ENCODE peak calls at places on chromosomes 2 and 18, in four cellular contexts. One of them, this sample, is unnamed.
A peak's percentile ranks its signal among the peaks of the same experiment; 100 is the strongest.

GRCh38 chr2:74250189-74250631 is 51.8 kb downstream of the MTHFD2 start:
- DNase-seq in stimulated activated CD8-positive, alpha-beta memory T cell treated with anti-CD3 and anti-CD28 coated beads, Interleukin-7, amount 100 ng/mL, for 1 hour: peak; percentile 23
- DNase-seq in GM13976: peak; percentile 82
- DNase-seq in NCI-H460: peak; percentile 30
- DNase-seq in this sample: peak; percentile 17

GRCh38 chr18:62883937-62884735 is 168.8 kb downstream of the PHLPP1 start:
- DNase-seq in GM13976: no peak
- DNase-seq in stimulated activated CD8-positive, alpha-beta memory T cell treated with anti-CD3 and anti-CD28 coated beads, Interleukin-7, amount 100 ng/mL, for 1 hour: no peak
- DNase-seq in NCI-H460: no peak
- DNase-seq in this sample: no peak

GRCh38 chr18:3060667-3061580 is 48.0 kb upstream of the LPIN2 start:
- DNase-seq in GM13976: peak; percentile 43
- DNase-seq in NCI-H460: no peak
- DNase-seq in stimulated activated CD8-positive, alpha-beta memory T cell treated with anti-CD3 and anti-CD28 coated beads, Interleukin-7, amount 100 ng/mL, for 1 hour: no peak
- DNase-seq in this sample: no peak

GRCh38 chr18:79522451-79523220 is 126.9 kb downstream of the NFATC1 start:
- DNase-seq in NCI-H460: no peak
- DNase-seq in stimulated activated CD8-positive, alpha-beta memory T cell treated with anti-CD3 and anti-CD28 coated beads, Interleukin-7, amount 100 ng/mL, for 1 hour: no peak
- DNase-seq in GM13976: no peak
- DNase-seq in this sample: no peak

GRCh38 chr18:57084331-57085298 is 62.3 kb upstream of the BOD1L2 start:
- DNase-seq in stimulated activated CD8-positive, alpha-beta memory T cell treated with anti-CD3 and anti-CD28 coated beads, Interleukin-7, amount 100 ng/mL, for 1 hour: no peak
- DNase-seq in GM13976: peak; percentile 52
- DNase-seq in NCI-H460: no peak
- DNase-seq in this sample: no peak

GRCh38 chr2:26203906-26204305 is 31.0 kb downstream of the GAREM2 start:
- DNase-seq in NCI-H460: no peak
- DNase-seq in GM13976: no peak
- DNase-seq in stimulated activated CD8-positive, alpha-beta memory T cell treated with anti-CD3 and anti-CD28 coated beads, Interleukin-7, amount 100 ng/mL, for 1 hour: no peak
- DNase-seq in this sample: no peak

GRCh38 chr2:74843371-74844298 is 9.7 kb downstream of the HK2 start:
- DNase-seq in NCI-H460: no peak
- DNase-seq in GM13976: peak; percentile 65
- DNase-seq in stimulated activated CD8-positive, alpha-beta memory T cell treated with anti-CD3 and anti-CD28 coated beads, Interleukin-7, amount 100 ng/mL, for 1 hour: no peak
- DNase-seq in this sample: no peak

GRCh38 chr18:50441518-50441917 is 66.7 kb downstream of the SKA1 start:
- DNase-seq in stimulated activated CD8-positive, alpha-beta memory T cell treated with anti-CD3 and anti-CD28 coated beads, Interleukin-7, amount 100 ng/mL, for 1 hour: no peak
- DNase-seq in GM13976: no peak
- DNase-seq in NCI-H460: no peak
- DNase-seq in this sample: no peak

GRCh38 chr2:151886235-151886634 is 58.0 kb upstream of the ARL5A start:
- DNase-seq in GM13976: no peak
- DNase-seq in NCI-H460: no peak
- DNase-seq in stimulated activated CD8-positive, alpha-beta memory T cell treated with anti-CD3 and anti-CD28 coated beads, Interleukin-7, amount 100 ng/mL, for 1 hour: no peak
- DNase-seq in this sample: no peak

GRCh38 chr2:236562434-236562833 is 7.2 kb upstream of the ACKR3 start:
- DNase-seq in NCI-H460: no peak
- DNase-seq in stimulated activated CD8-positive, alpha-beta memory T cell treated with anti-CD3 and anti-CD28 coated beads, Interleukin-7, amount 100 ng/mL, for 1 hour: no peak
- DNase-seq in GM13976: no peak
- DNase-seq in this sample: no peak

GRCh38 chr2:15584767-15585469 is 6.8 kb upstream of the DDX1 start:
- DNase-seq in NCI-H460: no peak
- DNase-seq in GM13976: no peak
- DNase-seq in stimulated activated CD8-positive, alpha-beta memory T cell treated with anti-CD3 and anti-CD28 coated beads, Interleukin-7, amount 100 ng/mL, for 1 hour: no peak
- DNase-seq in this sample: no peak

GRCh38 chr18:74950479-74950878 is 258.5 kb downstream of the PTGR3 start:
- DNase-seq in NCI-H460: no peak
- DNase-seq in GM13976: no peak
- DNase-seq in stimulated activated CD8-positive, alpha-beta memory T cell treated with anti-CD3 and anti-CD28 coated beads, Interleukin-7, amount 100 ng/mL, for 1 hour: no peak
- DNase-seq in this sample: peak; percentile 42

GRCh38 chr2:145170787-145171186 is 650.9 kb upstream of the ZEB2 start:
- DNase-seq in NCI-H460: no peak
- DNase-seq in GM13976: no peak
- DNase-seq in stimulated activated CD8-positive, alpha-beta memory T cell treated with anti-CD3 and anti-CD28 coated beads, Interleukin-7, amount 100 ng/mL, for 1 hour: no peak
- DNase-seq in this sample: no peak

GRCh38 chr18:74291771-74292540 is at the start of gene CYB5A:
- DNase-seq in stimulated activated CD8-positive, alpha-beta memory T cell treated with anti-CD3 and anti-CD28 coated beads, Interleukin-7, amount 100 ng/mL, for 1 hour: peak; percentile 99
- DNase-seq in NCI-H460: peak; percentile 89
- DNase-seq in GM13976: peak; percentile 100
- DNase-seq in this sample: peak; percentile 83

GRCh38 chr2:150426724-150427123 is 60.7 kb downstream of the RND3 start:
- DNase-seq in GM13976: no peak
- DNase-seq in NCI-H460: no peak
- DNase-seq in stimulated activated CD8-positive, alpha-beta memory T cell treated with anti-CD3 and anti-CD28 coated beads, Interleukin-7, amount 100 ng/mL, for 1 hour: no peak
- DNase-seq in this sample: no peak

GRCh38 chr2:154120706-154121105 is 249.0 kb downstream of the GALNT13 start:
- DNase-seq in NCI-H460: no peak
- DNase-seq in GM13976: no peak
- DNase-seq in stimulated activated CD8-positive, alpha-beta memory T cell treated with anti-CD3 and anti-CD28 coated beads, Interleukin-7, amount 100 ng/mL, for 1 hour: no peak
- DNase-seq in this sample: no peak

GRCh38 chr2:223459328-223459939 is 142.7 kb downstream of the SCG2 start:
- DNase-seq in NCI-H460: peak; percentile 25
- DNase-seq in stimulated activated CD8-positive, alpha-beta memory T cell treated with anti-CD3 and anti-CD28 coated beads, Interleukin-7, amount 100 ng/mL, for 1 hour: no peak
- DNase-seq in GM13976: no peak
- DNase-seq in this sample: no peak

GRCh38 chr18:9237982-9238381 is 96.6 kb upstream of the TWSG1 start:
- DNase-seq in GM13976: no peak
- DNase-seq in stimulated activated CD8-positive, alpha-beta memory T cell treated with anti-CD3 and anti-CD28 coated beads, Interleukin-7, amount 100 ng/mL, for 1 hour: no peak
- DNase-seq in NCI-H460: no peak
- DNase-seq in this sample: no peak

GRCh38 chr2:113791697-113792590 is 35.5 kb upstream of the SLC35F5 start:
- DNase-seq in stimulated activated CD8-positive, alpha-beta memory T cell treated with anti-CD3 and anti-CD28 coated beads, Interleukin-7, amount 100 ng/mL, for 1 hour: no peak
- DNase-seq in NCI-H460: no peak
- DNase-seq in GM13976: peak; percentile 43
- DNase-seq in this sample: no peak

This sample was measured in Panc1.